ENCODE peak calls at places on chromosomes 5 and 9, in seven cellular contexts. L, Z, N, W, A, C and T are unnamed samples.

GRCh38 chr5:107248065-107248695 is 422.6 kb downstream of the EFNA5 start:
- DNase-seq in Z (peak), N (peak), L (peak), C (peak), W (peak), A (peak), T (no peak)

GRCh38 chr9:71793386-71794105 is 25.2 kb upstream of the CEMIP2 start:
- DNase-seq in N (peak), Z (no peak), L (peak), W (no peak), A (no peak), C (no peak), T (no peak)

GRCh38 chr5:93800988-93801811 is 59.8 kb upstream of the POU5F2 start:
- DNase-seq in N (peak), C (no peak), A (no peak), W (peak), L (peak), Z (no peak), T (no peak)

GRCh38 chr9:115520626-115521025 is 402.7 kb upstream of the TNC start:
- DNase-seq in A (no peak), N (no peak), Z (no peak), C (no peak), W (no peak), L (no peak), T (no peak)

GRCh38 chr9:93052791-93053540 is 5.5 kb upstream of the SUSD3 start:
- DNase-seq in N (no peak), Z (no peak), A (no peak), W (peak), L (no peak), C (no peak), T (no peak)

GRCh38 chr9:87008667-87009066 is 61.4 kb upstream of the GAS1 start:
- DNase-seq in Z (no peak), C (no peak), L (no peak), N (no peak), A (no peak), W (no peak), T (no peak)

GRCh38 chr5:15383021-15383420 is 117.0 kb upstream of the FBXL7 start:
- DNase-seq in N (no peak), W (no peak), L (no peak), A (no peak), C (no peak), Z (no peak), T (no peak)

GRCh38 chr5:160970605-160971191 is 118.7 kb upstream of the ATP10B start:
- DNase-seq in Z (no peak), L (no peak), W (no peak), N (no peak), C (no peak), A (no peak), T (no peak)

GRCh38 chr5:75558972-75559632 is 47.4 kb downstream of the POLK start:
- DNase-seq in Z (no peak), L (no peak), C (no peak), W (no peak), N (no peak), A (no peak), T (no peak)

GRCh38 chr5:40733842-40734563 is 21.8 kb downstream of the TTC33 start:
- DNase-seq in W (no peak), C (no peak), Z (no peak), A (no peak), L (no peak), N (no peak), T (no peak)

GRCh38 chr5:64839936-64840335 is 71.2 kb downstream of the CWC27 start:
- DNase-seq in Z (no peak), A (no peak), C (no peak), W (no peak), L (no peak), N (no peak), T (no peak)

GRCh38 chr9:79798450-79798849 is 226.7 kb downstream of the TLE4 start:
- DNase-seq in W (no peak), L (no peak), Z (no peak), A (no peak), C (no peak), N (no peak), T (no peak)

DNA sequence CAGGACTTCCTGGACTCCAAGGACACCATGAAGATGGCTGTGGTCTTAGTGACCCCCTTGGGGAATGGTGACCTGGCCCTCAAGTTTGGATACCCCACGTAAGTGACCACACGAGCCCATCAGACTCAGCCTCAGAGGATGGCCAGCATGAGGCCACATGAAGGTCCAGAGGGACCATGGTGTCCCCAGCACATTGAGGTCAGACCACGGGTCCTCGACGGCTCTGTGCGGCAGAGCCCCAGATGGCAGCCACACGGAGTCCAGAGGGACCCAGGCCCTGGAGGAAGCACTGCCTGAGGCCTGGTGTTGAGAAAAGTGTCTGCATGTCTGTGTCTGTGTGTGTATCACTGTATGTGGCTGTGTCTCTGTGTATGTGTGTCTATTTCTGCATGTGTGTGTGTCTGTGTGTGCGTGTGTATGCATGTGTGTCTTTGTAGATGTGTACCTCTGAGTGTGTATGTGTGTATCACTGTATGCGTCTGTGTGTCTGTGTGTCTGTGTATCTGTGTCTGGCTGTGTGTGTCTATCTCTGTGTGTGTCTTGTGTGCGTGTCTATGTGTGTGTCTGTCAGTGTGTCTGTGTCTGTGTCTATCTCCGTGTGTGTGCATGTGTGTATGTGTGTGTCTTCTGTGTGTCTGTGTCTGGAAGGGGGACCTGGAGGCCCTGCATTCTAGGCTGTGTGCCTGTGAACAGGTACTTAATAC is 970 bp downstream of the LCNL1 start:
- DNase-seq in C (no peak), Z (no peak), A (no peak), W (no peak), N (no peak), L (no peak), T (no peak)
- H3K27ac ChIP-seq in C (no peak), Z (no peak), A (peak), W (no peak), N (no peak), L (no peak), T (no peak)

GRCh38 chr5:1821862-1822261 is 20.7 kb downstream of the NDUFS6 start:
- DNase-seq in A (no peak), Z (no peak), N (no peak), W (no peak), C (no peak), L (no peak), T (no peak)

GRCh38 chr5:1824109-1824821 is 23.1 kb downstream of the NDUFS6 start:
- DNase-seq in N (no peak), A (no peak), L (no peak), W (no peak), C (no peak), Z (peak), T (no peak)

GRCh38 chr5:1820926-1821325 is 19.7 kb downstream of the NDUFS6 start:
- DNase-seq in L (no peak), A (no peak), N (no peak), C (no peak), W (no peak), Z (no peak), T (no peak)

GRCh38 chr5:1824903-1825841 is 24.0 kb downstream of the NDUFS6 start:
- DNase-seq in N (no peak), A (no peak), Z (peak), L (no peak), C (no peak), W (no peak), T (no peak)

DNA sequence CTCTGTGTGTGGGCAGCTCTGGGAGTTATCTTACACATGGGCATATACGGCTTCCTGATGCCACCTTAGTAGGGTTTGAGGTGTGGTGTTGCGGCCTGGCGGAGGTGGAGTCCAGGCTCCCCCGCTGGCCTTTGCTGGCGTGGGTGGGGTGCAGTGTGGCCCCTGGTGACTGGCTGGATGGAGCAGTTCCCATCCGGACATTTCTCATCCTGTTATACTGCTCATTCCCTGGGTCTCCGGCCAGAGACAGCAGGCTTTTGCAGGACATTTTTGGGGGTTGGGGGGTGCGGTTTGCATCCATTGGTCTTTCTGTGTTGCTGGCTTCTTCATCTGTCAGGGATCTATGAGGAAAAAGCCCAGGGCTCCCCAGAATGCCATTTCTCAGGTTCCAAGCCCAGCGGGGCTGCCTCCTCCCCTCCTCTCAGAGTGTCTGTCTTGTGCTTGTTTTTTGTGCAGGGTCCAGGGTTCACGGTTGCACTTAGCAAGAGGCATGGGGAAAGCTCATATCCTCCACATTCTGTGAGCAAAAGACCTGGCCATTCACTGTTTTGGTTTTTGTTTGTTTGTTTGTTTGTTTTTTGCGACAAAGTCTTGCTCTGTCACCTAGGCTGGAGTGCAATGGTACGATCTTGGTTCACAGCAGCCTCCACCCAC is 22.3 kb downstream of the NDUFS6 start:
- DNase-seq in Z (peak), C (no peak), A (no peak), W (no peak), N (no peak), L (no peak), T (no peak)
- TF ChIP-seq CTCF in Z (no peak), C (no peak), A (no peak), W (no peak), N (no peak), L (no peak), T (no peak)

GRCh38 chr5:8954801-8955200 is 591.1 kb downstream of the SEMA5A start:
- DNase-seq in N (no peak), W (no peak), Z (no peak), L (no peak), C (no peak), A (no peak), T (no peak)

GRCh38 chr5:8949908-8950307 is 596.0 kb downstream of the SEMA5A start:
- DNase-seq in N (no peak), W (no peak), C (no peak), A (no peak), L (no peak), Z (no peak), T (no peak)

GRCh38 chr5:8953911-8954310 is 592.0 kb downstream of the SEMA5A start:
- DNase-seq in A (no peak), Z (no peak), N (no peak), C (no peak), L (peak), W (no peak), T (no peak)

GRCh38 chr5:8953016-8953415 is 592.9 kb downstream of the SEMA5A start:
- DNase-seq in Z (no peak), N (no peak), C (no peak), L (no peak), A (no peak), W (no peak), T (no peak)

GRCh38 chr5:8952147-8952546 is 593.7 kb downstream of the SEMA5A start:
- DNase-seq in Z (no peak), A (no peak), L (no peak), W (no peak), N (no peak), C (no peak), T (no peak)
- H3K27ac ChIP-seq in Z (no peak), A (no peak), L (no peak), W (no peak), N (no peak), C (no peak), T (no peak)

DNA sequence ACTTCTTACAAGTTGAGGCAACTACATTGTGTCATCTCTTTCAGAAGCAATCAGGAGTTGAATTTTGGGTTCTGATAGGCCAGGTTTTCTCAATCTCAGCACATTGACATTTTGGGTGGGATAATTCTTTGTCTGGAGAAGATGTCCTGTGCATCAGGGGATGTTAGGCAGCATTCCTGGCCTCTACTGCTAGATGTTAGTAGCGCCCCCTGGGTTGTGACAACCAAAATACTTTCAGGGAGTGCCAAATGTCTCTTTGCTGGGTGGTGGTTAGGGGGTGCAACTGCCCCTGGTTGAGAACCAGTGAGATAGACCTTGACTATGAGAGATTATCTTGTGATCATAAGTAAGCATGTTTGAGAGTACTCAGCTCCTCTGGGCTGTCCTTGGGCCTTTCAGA is 164.3 kb upstream of the KLF9 start:
- DNase-seq in C (no peak), Z (no peak), A (no peak), N (no peak), W (no peak), L (no peak), T (no peak)
- TF ChIP-seq CTCF in C (no peak), Z (no peak), A (no peak), N (peak), W (no peak), L (no peak), T (no peak)

GRCh38 chr5:68755293-68755692 is 338.5 kb upstream of the SLC30A5 start:
- DNase-seq in A (no peak), C (no peak), Z (no peak), W (no peak), N (no peak), L (no peak), T (no peak)
- H3K27ac ChIP-seq in A (no peak), C (no peak), Z (no peak), W (no peak), N (no peak), L (no peak), T (no peak)

GRCh38 chr5:132266031-132266835 is 8.7 kb downstream of the PDLIM4 start:
- DNase-seq in C (no peak), L (no peak), Z (peak), W (no peak), N (peak), A (no peak), T (no peak)

GRCh38 chr5:132264546-132265335 is 7.2 kb downstream of the PDLIM4 start:
- DNase-seq in Z (peak), W (no peak), L (no peak), A (no peak), C (no peak), N (no peak), T (no peak)

GRCh38 chr5:132266836-132267160 is 9.3 kb downstream of the PDLIM4 start:
- DNase-seq in A (no peak), L (no peak), N (no peak), W (no peak), Z (no peak), C (no peak), T (no peak)

GRCh38 chr5:132267166-132267739 is 9.8 kb downstream of the PDLIM4 start:
- DNase-seq in A (no peak), N (no peak), W (no peak), L (no peak), C (no peak), Z (peak), T (no peak)

GRCh38 chr5:132265336-132266030 is 8.0 kb downstream of the PDLIM4 start:
- DNase-seq in L (peak), N (peak), Z (peak), A (peak), C (no peak), W (peak), T (no peak)
- TF ChIP-seq CTCF in L (no peak), N (peak), Z (no peak), A (no peak), C (no peak), W (no peak), T (no peak)

GRCh38 chr5:71615809-71616208 is 28.7 kb downstream of the MCCC2 start:
- DNase-seq in W (no peak), N (no peak), Z (no peak), A (no peak), L (no peak), C (no peak), T (no peak)
- H3K27ac ChIP-seq in W (no peak), N (no peak), Z (no peak), A (no peak), L (no peak), C (no peak), T (no peak)

GRCh38 chr9:136090060-136090735 is 4.9 kb downstream of the NACC2 start:
- DNase-seq in L (no peak), C (no peak), Z (no peak), W (no peak), N (no peak), A (no peak), T (no peak)
- TF ChIP-seq CTCF in L (no peak), C (no peak), Z (no peak), W (no peak), N (no peak), A (no peak), T (no peak)

GRCh38 chr5:172956936-172957335 is 2.3 kb upstream of the RPL26L1 start:
- DNase-seq in W (no peak), A (no peak), C (no peak), L (no peak), N (no peak), Z (no peak), T (no peak)

GRCh38 chr5:172956228-172956627 is 3.0 kb upstream of the RPL26L1 start:
- DNase-seq in C (no peak), Z (no peak), A (no peak), W (no peak), N (no peak), L (no peak), T (no peak)

GRCh38 chr5:172957458-172957857 is 1.8 kb upstream of the RPL26L1 start:
- DNase-seq in C (no peak), L (no peak), N (no peak), W (no peak), Z (no peak), A (no peak), T (no peak)

GRCh38 chr5:172958268-172959046 is 767 bp upstream of the RPL26L1 start:
- DNase-seq in C (peak), A (peak), W (peak), N (peak), Z (peak), L (peak), T (peak)

GRCh38 chr5:172959824-172960799 is 888 bp downstream of the RPL26L1 start:
- DNase-seq in Z (no peak), W (no peak), C (no peak), N (no peak), L (no peak), A (no peak), T (no peak)
- H3K27ac ChIP-seq in Z (peak), W (peak), C (peak), N (peak), L (peak), A (peak), T (peak)

GRCh38 chr5:66864240-66864884 is 268.2 kb downstream of the MAST4 start:
- DNase-seq in L (peak), A (no peak), Z (no peak), C (no peak), N (peak), W (no peak), T (no peak)
- TF ChIP-seq CTCF in L (peak), A (peak), Z (peak), C (peak), N (peak), W (peak), T (peak)